ENCODE peak calls at places on chromosome 21, in nine cellular contexts. K, E, R, A, N, C, S, Y and B are unnamed samples.

GRCh38 chr21:39159342-39160063 is 23.7 kb downstream of the PSMG1 start:
- DNase-seq in Y (no peak), K (no peak), R (no peak), C (no peak), E (peak; percentile 59), A (no peak), S (no peak), N (no peak), B (no peak)

GRCh38 chr21:28436286-28436932 is 556.3 kb downstream of the LTN1 start:
- DNase-seq in A (no peak), S (no peak), N (no peak), R (no peak), E (peak; percentile 77), C (no peak), Y (no peak), K (no peak), B (no peak)

GRCh38 chr21:35390013-35390776 is 341.1 kb upstream of the RUNX1 start:
- DNase-seq in E (peak; percentile 79), C (no peak), A (no peak), Y (no peak), N (no peak), K (no peak), R (no peak), S (peak; percentile 34), B (no peak)

GRCh38 chr21:31184462-31184861 is 146.2 kb upstream of the KRTAP19-8 start:
- DNase-seq in A (no peak), C (no peak), K (no peak), E (no peak), S (no peak), Y (no peak), R (no peak), N (no peak), B (no peak)

GRCh38 chr21:32772281-32773047 is 909 bp upstream of the PAXBP1 start:
- DNase-seq in N (peak; percentile 65), Y (peak; percentile 60), C (peak; percentile 81), R (no peak), S (peak; percentile 44), K (peak; percentile 56), A (no peak), E (peak; percentile 20), B (no peak)

GRCh38 chr21:23292292-23292691 is 2294.1 kb downstream of the NCAM2 start:
- DNase-seq in A (no peak), R (no peak), K (no peak), N (no peak), Y (no peak), S (no peak), E (no peak), C (no peak), B (no peak)

GRCh38 chr21:46130721-46131720 is 24.4 kb downstream of the FTCD start:
- DNase-seq in C (peak; percentile 57), A (no peak), Y (no peak), E (no peak), S (no peak), N (peak; percentile 57), R (no peak), K (no peak), B (no peak)

GRCh38 chr21:30194701-30195299 is 21.1 kb downstream of the CLDN8 start:
- DNase-seq in Y (no peak), N (no peak), E (no peak), R (peak; percentile 20), A (peak; percentile 10), S (no peak), C (no peak), K (peak; percentile 38), B (no peak)

GRCh38 chr21:46188226-46189212 is 4.3 kb upstream of the SPATC1L start:
- DNase-seq in Y (no peak), R (peak; percentile 17), C (no peak), N (no peak), A (peak; percentile 55), S (no peak), K (peak; percentile 80), E (peak; percentile 58), B (peak; percentile 74)

GRCh38 chr21:39176312-39176711 is 6.9 kb downstream of the PSMG1 start:
- DNase-seq in S (no peak), N (no peak), E (peak; percentile 48), Y (no peak), C (no peak), A (no peak), K (no peak), R (no peak), B (no peak)

GRCh38 chr21:45525153-45525909 is 16.9 kb downstream of the SLC19A1 start:
- DNase-seq in A (peak; percentile 92), E (no peak), R (no peak), S (peak; percentile 75), Y (peak; percentile 76), K (no peak), C (peak; percentile 85), N (peak; percentile 95), B (peak; percentile 46)

DNA sequence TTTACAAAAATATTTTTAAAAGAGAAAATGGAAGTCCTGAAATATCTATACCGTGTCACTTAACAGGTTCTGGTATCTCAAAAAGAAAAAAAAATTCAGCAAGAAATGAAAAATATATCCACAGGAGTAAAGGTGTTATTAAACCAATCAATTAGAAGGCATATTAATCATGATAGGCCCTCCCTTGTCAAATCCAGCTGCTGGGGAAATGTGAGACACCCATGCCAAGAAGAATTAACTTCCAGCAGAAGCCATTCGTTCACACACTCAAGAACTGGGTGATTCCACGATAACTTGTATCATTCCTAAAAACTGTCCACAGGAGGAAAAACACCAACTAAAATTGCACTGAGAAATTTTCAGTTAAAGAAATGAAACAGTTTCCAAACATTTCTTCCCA is 57.6 kb downstream of the APP start:
- DNase-seq in K (no peak), C (no peak), N (no peak), S (no peak), R (no peak), Y (no peak), A (no peak), E (no peak), B (no peak)
- H3K27ac ChIP-seq in K (no peak overlapping the region), C (no peak overlapping the region), N (no peak overlapping the region), S (no peak overlapping the region), R (no peak overlapping the region), Y (no peak overlapping the region), A (no peak overlapping the region), E (no peak overlapping the region), B (peak overlapping the region; percentile 21)

DNA sequence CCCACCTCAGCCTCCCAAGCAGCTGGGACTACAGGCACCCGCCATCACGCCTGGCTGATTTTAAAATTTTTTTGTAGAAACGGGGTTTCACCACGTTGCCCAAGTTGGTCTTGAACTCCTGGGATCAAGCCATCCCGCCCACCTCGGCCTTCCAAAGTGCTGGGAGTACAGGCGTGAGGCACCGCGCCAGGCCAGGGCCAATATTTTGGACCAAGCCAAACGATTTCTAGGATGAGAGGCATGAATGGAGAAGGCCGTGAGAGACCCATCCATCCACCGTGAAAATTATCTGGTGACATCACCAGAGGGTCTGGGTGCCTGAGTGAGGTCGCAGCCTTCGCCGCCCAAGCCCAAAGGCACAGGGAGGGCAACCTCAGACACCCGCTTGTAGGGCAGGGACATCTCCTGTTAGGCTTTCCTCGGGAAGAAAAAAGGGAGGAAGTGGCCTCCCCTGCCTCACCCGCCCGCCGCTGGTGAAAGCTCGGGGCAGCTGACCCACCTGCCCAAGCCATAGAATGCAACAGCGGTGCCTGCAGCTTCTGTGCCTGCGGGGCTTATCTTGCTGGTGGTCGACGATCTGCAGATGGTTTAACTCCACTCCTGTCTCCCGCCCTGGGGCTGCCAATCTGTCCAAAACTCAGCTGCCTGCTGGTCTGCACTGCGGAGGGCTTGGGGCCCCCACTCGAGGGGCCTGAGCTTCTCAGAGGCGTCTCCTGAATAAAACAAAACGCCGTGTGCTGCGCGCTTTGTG is 85.7 kb downstream of the MRPS6 start:
- DNase-seq in S (no peak), R (no peak), K (no peak), N (no peak), Y (no peak), A (no peak), E (no peak), C (no peak), B (no peak)
- TF ChIP-seq CTCF in S (no peak), R (no peak), K (no peak), N (no peak), Y (no peak), A (no peak), E (no peak), C (no peak), B (no peak)

DNA sequence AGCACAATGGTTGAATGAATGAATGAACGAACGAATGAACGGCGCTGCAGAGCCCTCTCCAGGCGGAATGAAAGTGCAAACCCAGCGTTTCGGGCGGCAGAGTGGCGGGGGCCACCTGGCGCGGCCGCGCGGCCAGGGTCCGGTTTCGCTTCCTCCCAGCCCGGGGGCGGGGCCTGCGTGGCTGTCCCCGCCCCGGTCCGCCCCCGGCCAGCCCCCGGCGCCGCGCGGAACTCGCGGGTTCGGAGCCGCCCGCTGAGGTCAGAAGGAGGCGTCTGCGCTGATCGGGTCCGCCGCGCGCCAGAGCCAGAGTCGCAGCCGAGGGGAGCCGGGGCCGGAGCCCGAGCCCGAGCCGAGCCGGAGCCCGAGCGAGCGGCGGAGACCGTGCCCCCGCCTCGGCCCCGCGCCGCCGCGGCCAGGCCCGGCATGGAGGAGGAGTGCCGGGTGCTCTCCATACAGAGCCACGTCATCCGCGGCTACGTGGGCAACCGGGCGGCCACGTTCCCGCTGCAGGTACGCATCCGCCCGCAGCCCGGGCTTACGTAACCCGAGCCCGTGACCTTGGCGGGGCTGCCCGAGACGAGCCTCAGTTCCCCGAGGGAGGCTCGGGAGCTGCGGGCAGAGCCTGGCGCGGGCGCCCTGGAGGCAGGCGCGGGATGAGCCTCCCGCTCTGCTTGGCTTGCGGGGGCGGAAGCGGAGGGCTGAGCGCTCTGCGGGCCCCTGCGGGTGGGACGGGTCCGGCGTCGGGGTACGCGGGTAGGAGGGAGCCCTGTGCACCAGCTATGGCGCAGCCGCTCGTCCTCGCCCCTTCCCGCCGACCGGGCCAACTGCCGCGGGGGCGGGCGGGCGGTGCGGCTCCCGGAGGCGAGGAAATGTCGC is at the start of gene PDXK:
- DNase-seq in S (peak; percentile 92), K (peak; percentile 98), N (peak; percentile 94), A (peak; percentile 67), C (peak; percentile 98), E (peak; percentile 77), Y (peak; percentile 93), R (peak; percentile 76), B (peak; percentile 76)
- TF ChIP-seq POLR2A in S (peak; percentile 11), K (peak; percentile 78), N (peak; percentile 96), A (peak; percentile 64), C (no peak), E (peak; percentile 94), Y (peak; percentile 83), R (peak; percentile 54), B (no peak)

GRCh38 chr21:37454869-37455503 is 88.4 kb downstream of the DYRK1A start:
- DNase-seq in S (no peak), R (no peak), A (no peak), N (no peak), C (no peak), Y (no peak), E (no peak), K (no peak), B (no peak)

GRCh38 chr21:37453350-37453749 is 86.8 kb downstream of the DYRK1A start:
- DNase-seq in S (no peak), E (no peak), K (no peak), A (no peak), N (no peak), Y (no peak), R (no peak), C (no peak), B (no peak)

GRCh38 chr21:37452222-37452621 is 85.6 kb downstream of the DYRK1A start:
- DNase-seq in C (no peak), E (peak; percentile 94), K (no peak), Y (no peak), S (no peak), N (no peak), A (no peak), R (no peak), B (no peak)

GRCh38 chr21:37458669-37459276 is 92.2 kb downstream of the DYRK1A start:
- DNase-seq in Y (no peak), A (no peak), E (no peak), S (no peak), R (no peak), N (no peak), C (no peak), K (no peak), B (no peak)

GRCh38 chr21:37455504-37455911 is 88.9 kb downstream of the DYRK1A start:
- DNase-seq in A (no peak), N (no peak), S (no peak), C (no peak), R (peak; percentile 28), Y (no peak), E (peak; percentile 24), K (peak; percentile 76), B (no peak)
- H3K27ac ChIP-seq in A (no peak overlapping the region), N (peak overlapping the region; percentile 9), S (peak overlapping the region; percentile 6), C (no peak overlapping the region), R (peak overlapping the region; percentile 60), Y (no peak overlapping the region), E (no peak overlapping the region), K (peak overlapping the region; percentile 71), B (no peak overlapping the region)